ENCODE peak calls at places on chromosome 19, in eight cellular contexts. M, W, K, T, X, C, U and V are unnamed samples.

GRCh38 chr19:46951236-46951986 is 68.2 kb upstream of the NPAS1 start:
- DNase-seq in M (peak), W (peak), K (peak), T (no peak), X (peak), C (peak), U (no peak), V (peak)

GRCh38 chr19:50679177-50680125 is 30.2 kb downstream of the C19orf81 start:
- DNase-seq in M (peak), W (peak), K (peak), T (peak), X (peak), C (peak), U (peak), V (peak)

GRCh38 chr19:42132030-42132628 is at the start of gene POU2F2:
- DNase-seq in M (no peak), W (peak), K (peak), T (no peak), X (no peak), C (no peak), U (no peak), V (no peak)

GRCh38 chr19:43148233-43148632 is 38.1 kb downstream of the PSG5 start:
- DNase-seq in M (no peak), W (no peak), K (no peak), T (peak), X (peak), C (peak), U (no peak), V (peak)

GRCh38 chr19:12543855-12544254 is 7.4 kb downstream of the ZNF564 start:
- DNase-seq in M (no peak), W (no peak), K (no peak), T (no peak), X (peak), C (peak), U (no peak), V (no peak)

GRCh38 chr19:45253396-45254027 is 2.4 kb downstream of the MARK4 start:
- DNase-seq in M (no peak), W (no peak), K (no peak), T (no peak), X (peak), C (peak), U (no peak), V (peak)

GRCh38 chr19:21022996-21023395 is 2.5 kb downstream of the ZNF430 start:
- DNase-seq in M (no peak), W (no peak), K (no peak), T (no peak), X (peak), C (peak), U (no peak), V (peak)

GRCh38 chr19:42334697-42335373 is 9.4 kb downstream of the MEGF8 start:
- DNase-seq in M (no peak), W (no peak), K (no peak), T (no peak), X (no peak), C (no peak), U (no peak), V (no peak)

GRCh38 chr19:10566658-10567410 is 1.0 kb upstream of the KRI1 start:
- DNase-seq in M (no peak), W (peak), K (no peak), T (no peak), X (no peak), C (no peak), U (no peak), V (no peak)

GRCh38 chr19:1652471-1653299 is at the start of gene TCF3:
- DNase-seq in M (peak), W (peak), K (peak), T (peak), X (peak), C (peak), U (peak), V (peak)

GRCh38 chr19:2666344-2666994 is 36.0 kb downstream of the GNG7 start:
- DNase-seq in M (no peak), W (no peak), K (no peak), T (no peak), X (no peak), C (no peak), U (no peak), V (no peak)

GRCh38 chr19:15641901-15642491 is 1.3 kb downstream of the CYP4F3 start:
- DNase-seq in M (no peak), W (no peak), K (no peak), T (no peak), X (no peak), C (no peak), U (no peak), V (no peak)

GRCh38 chr19:44575116-44575700 is 38.2 kb upstream of the IGSF23 start:
- DNase-seq in M (no peak), W (no peak), K (no peak), T (no peak), X (no peak), C (no peak), U (no peak), V (no peak)

GRCh38 chr19:34276614-34277013 is 22.3 kb downstream of the GARRE1 start:
- DNase-seq in M (no peak), W (no peak), K (no peak), T (no peak), X (peak), C (no peak), U (no peak), V (no peak)

GRCh38 chr19:14391156-14391821 is 10.0 kb downstream of the ADGRE5 start:
- DNase-seq in M (no peak), W (no peak), K (no peak), T (no peak), X (no peak), C (no peak), U (no peak), V (no peak)

GRCh38 chr19:6417713-6418561 is 6.7 kb downstream of the KHSRP start:
- DNase-seq in M (peak), W (no peak), K (no peak), T (no peak), X (no peak), C (peak), U (no peak), V (no peak)

GRCh38 chr19:48502720-48503018 is 9.0 kb downstream of the LMTK3 start:
- DNase-seq in M (no peak), W (no peak), K (no peak), T (no peak), X (no peak), C (no peak), U (no peak), V (no peak)

GRCh38 chr19:15471639-15472101 is 7.3 kb upstream of the RASAL3 start:
- DNase-seq in M (no peak), W (no peak), K (no peak), T (no peak), X (no peak), C (no peak), U (no peak), V (no peak)